ENCODE peak calls at places on chromosomes 4 and X, in eight cellular contexts. S, O, K, X, C, L, N and G are unnamed samples.

GRCh38 chr4:93828332-93828829 is at the start of gene ATOH1:
- DNase-seq in S (peak), O (no peak), K (no peak), X (no peak), C (no peak), L (no peak), N (no peak), G (no peak)

GRCh38 chr4:170675568-170676262 is 586.0 kb upstream of the AADAT start:
- DNase-seq in S (peak), O (peak), K (peak), X (peak), C (no peak), L (no peak), N (no peak), G (no peak)

GRCh38 chrX:115690554-115691216 is 129.7 kb downstream of the PLS3 start:
- DNase-seq in S (peak), O (peak), K (peak), X (peak), C (no peak), L (peak), N (peak), G (no peak)

GRCh38 chrX:113305496-113305895 is 464.9 kb upstream of the AMOT start:
- DNase-seq in S (no peak), O (no peak), K (no peak), X (peak), C (no peak), L (no peak), N (no peak), G (no peak)

GRCh38 chr4:6463311-6464289 is 8.8 kb downstream of the PPP2R2C start:
- DNase-seq in S (no peak), O (no peak), K (no peak), X (no peak), C (no peak), L (peak), N (no peak), G (peak)

GRCh38 chr4:102165584-102165983 is 179.7 kb downstream of the SLC39A8 start:
- DNase-seq in S (no peak), O (no peak), K (no peak), X (no peak), C (no peak), L (no peak), N (no peak), G (no peak)

GRCh38 chr4:115729739-115730266 is 616.4 kb upstream of the NDST4 start:
- DNase-seq in S (no peak), O (no peak), K (no peak), X (no peak), C (no peak), L (no peak), N (no peak), G (no peak)

GRCh38 chrX:45774961-45775360 is 574.3 kb upstream of the DIPK2B start:
- DNase-seq in S (peak), O (no peak), K (no peak), X (peak), C (no peak), L (peak), N (no peak), G (no peak)

GRCh38 chr4:86664959-86665358 is 70.8 kb downstream of the PTPN13 start:
- DNase-seq in S (peak), O (peak), K (peak), X (peak), C (no peak), L (no peak), N (no peak), G (no peak)

GRCh38 chr4:168098257-168098717 is 6.0 kb downstream of the ANXA10 start:
- DNase-seq in S (peak), O (peak), K (no peak), X (peak), C (no peak), L (no peak), N (peak), G (no peak)

GRCh38 chr4:119525005-119525749 is 103.4 kb downstream of the PDE5A start:
- DNase-seq in S (peak), O (peak), K (no peak), X (peak), C (no peak), L (no peak), N (peak), G (no peak)

GRCh38 chrX:1614927-1615326 is at the start of gene ASMT:
- DNase-seq in S (no peak), O (no peak), K (no peak), X (no peak), C (no peak), L (no peak), N (no peak), G (no peak)

GRCh38 chr4:88041626-88042025 is 34.2 kb downstream of the PKD2 start:
- DNase-seq in S (no peak), O (no peak), K (no peak), X (no peak), C (no peak), L (no peak), N (no peak), G (no peak)

GRCh38 chr4:113673450-113673849 is 88.1 kb downstream of the CAMK2D start:
- DNase-seq in S (peak), O (peak), K (peak), X (no peak), C (no peak), L (no peak), N (no peak), G (no peak)

GRCh38 chr4:825969-826330 is at the start of gene CPLX1:
- DNase-seq in S (no peak), O (no peak), K (no peak), X (no peak), C (no peak), L (no peak), N (no peak), G (no peak)

GRCh38 chrX:29728639-29729038 is 486.7 kb upstream of the MAGEB2 start:
- DNase-seq in S (peak), O (no peak), K (no peak), X (no peak), C (no peak), L (no peak), N (no peak), G (no peak)

DNA sequence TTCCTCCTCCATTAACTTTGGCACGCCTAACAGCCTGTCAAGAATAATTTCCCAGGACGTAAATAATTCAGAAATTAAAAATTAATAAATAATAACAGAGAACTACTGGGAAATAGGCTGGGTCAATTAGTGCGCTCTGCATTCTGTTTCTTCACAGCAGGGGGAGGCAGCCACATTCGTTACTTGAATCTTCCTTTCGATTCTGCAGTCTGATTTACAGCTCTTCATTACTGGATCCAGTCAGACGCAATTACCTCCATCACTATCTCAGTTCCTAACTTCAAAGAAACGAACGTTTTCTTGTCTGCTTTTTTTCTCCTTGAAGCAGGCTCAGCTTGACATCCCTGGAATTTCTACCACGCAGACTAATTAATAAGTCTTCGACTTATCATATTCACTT is 9.0 kb upstream of the RPL34 start:
- DNase-seq in S (no peak), O (no peak), K (no peak), X (no peak), C (no peak), L (no peak), N (no peak), G (no peak)
- H3K4me3 ChIP-seq in S (peak), O (no peak), K (no peak), X (peak), C (peak), L (no peak), N (no peak), G (peak)

GRCh38 chr4:80264352-80264647 is 2.2 kb upstream of the FGF5 start:
- DNase-seq in S (no peak), O (no peak), K (no peak), X (no peak), C (no peak), L (no peak), N (no peak), G (no peak)

GRCh38 chr4:80264825-80265224 is 1.6 kb upstream of the FGF5 start:
- DNase-seq in S (no peak), O (no peak), K (no peak), X (no peak), C (no peak), L (no peak), N (no peak), G (no peak)

GRCh38 chr4:80261989-80262600 is 4.4 kb upstream of the FGF5 start:
- DNase-seq in S (no peak), O (no peak), K (no peak), X (no peak), C (no peak), L (no peak), N (no peak), G (no peak)

GRCh38 chr4:80265571-80266266 is 745 bp upstream of the FGF5 start:
- DNase-seq in S (peak), O (peak), K (no peak), X (peak), C (no peak), L (no peak), N (no peak), G (no peak)

DNA sequence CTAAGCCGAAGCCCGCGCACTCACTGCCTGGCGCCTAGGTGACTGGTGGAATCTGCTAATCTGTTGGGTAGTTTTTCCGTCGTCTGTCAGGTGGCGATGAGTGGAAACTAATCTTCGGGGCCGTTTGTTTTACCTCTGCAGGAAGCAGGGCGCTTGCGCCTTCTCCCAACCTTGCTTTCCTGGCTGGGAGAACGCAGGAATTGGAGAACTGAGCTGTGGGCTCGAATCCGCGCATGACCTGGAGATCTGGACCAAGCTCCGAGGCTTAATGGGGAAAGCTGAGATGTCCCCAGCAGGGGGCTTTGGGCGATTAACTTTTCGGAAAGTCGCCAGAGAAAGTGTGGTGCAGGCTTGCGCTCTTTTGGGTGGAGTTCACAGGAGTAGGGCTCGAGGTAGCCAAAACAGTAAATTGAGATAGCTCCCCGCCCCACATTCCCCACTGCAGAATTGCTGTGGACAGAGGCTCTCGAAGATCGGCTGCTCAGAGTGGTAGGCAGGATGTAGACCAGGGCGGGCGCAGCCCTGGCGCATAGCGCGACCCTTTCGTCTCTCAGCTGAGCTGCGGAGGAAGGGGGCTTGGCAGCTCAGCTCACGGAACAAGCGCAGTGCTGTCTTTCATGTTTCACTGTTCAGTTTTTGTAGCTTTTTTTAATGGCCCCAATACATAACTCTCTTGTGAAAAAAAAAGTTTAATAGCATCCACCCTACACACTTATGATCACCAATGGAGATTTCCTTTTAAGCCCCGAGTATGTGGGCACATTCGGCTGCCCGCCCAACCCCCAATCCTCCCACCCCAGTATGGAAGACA is 2.7 kb upstream of the FGF5 start:
- DNase-seq in S (no peak), O (no peak), K (no peak), X (no peak), C (no peak), L (no peak), N (no peak), G (no peak)
- H3K4me3 ChIP-seq in S (no peak), O (no peak), K (no peak), X (peak), C (no peak), L (no peak), N (no peak), G (no peak)

GRCh38 chr4:110869862-110870577 is 247.1 kb upstream of the PITX2 start:
- DNase-seq in S (no peak), O (no peak), K (peak), X (peak), C (no peak), L (no peak), N (no peak), G (no peak)
- H3K4me3 ChIP-seq in S (no peak), O (no peak), K (no peak), X (no peak), C (no peak), L (no peak), N (no peak), G (no peak)

GRCh38 chrX:53318766-53319353 is 37.5 kb upstream of the IQSEC2 start:
- DNase-seq in S (no peak), O (no peak), K (no peak), X (no peak), C (no peak), L (no peak), N (no peak), G (no peak)
- H3K4me3 ChIP-seq in S (no peak), O (no peak), K (no peak), X (no peak), C (peak), L (no peak), N (no peak), G (no peak)

GRCh38 chrX:37816766-37817165 is 30.6 kb downstream of the DYNLT3 start:
- DNase-seq in S (no peak), O (no peak), K (peak), X (no peak), C (no peak), L (no peak), N (no peak), G (no peak)
- H3K4me3 ChIP-seq in S (no peak), O (no peak), K (no peak), X (no peak), C (no peak), L (no peak), N (no peak), G (no peak)

DNA sequence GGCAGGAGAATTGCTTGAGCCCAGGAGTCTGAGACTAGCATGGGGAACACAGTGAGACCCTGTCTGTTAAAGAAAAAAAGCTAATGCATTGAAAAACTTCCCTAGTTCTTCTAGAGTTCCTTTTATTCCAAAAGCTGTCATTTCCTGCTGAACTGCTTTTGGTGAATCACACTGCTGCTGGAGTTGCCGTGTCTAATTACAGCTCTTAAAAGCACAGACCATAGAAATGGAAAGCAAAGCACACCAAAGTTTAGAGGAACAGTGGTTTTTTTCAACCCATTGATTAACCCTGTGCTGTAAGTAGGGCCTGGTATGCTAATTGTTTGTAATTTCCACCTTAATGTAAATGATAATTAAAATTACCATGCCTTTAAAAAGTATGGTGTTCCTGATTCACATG is 52.4 kb downstream of the SEPTIN11 start:
- DNase-seq in S (peak), O (no peak), K (no peak), X (peak), C (no peak), L (no peak), N (no peak), G (no peak)
- H3K4me3 ChIP-seq in S (no peak), O (no peak), K (no peak), X (no peak), C (no peak), L (no peak), N (no peak), G (peak)

GRCh38 chr4:124455671-124456070 is 256.9 kb downstream of the ANKRD50 start:
- DNase-seq in S (no peak), O (no peak), K (no peak), X (no peak), C (no peak), L (no peak), N (no peak), G (no peak)

GRCh38 chr4:124459196-124459921 is 253.2 kb downstream of the ANKRD50 start:
- DNase-seq in S (no peak), O (no peak), K (no peak), X (no peak), C (no peak), L (no peak), N (no peak), G (no peak)

GRCh38 chr4:124462954-124463828 is 249.3 kb downstream of the ANKRD50 start:
- DNase-seq in S (no peak), O (no peak), K (no peak), X (no peak), C (no peak), L (no peak), N (no peak), G (no peak)

GRCh38 chr4:124464836-124465235 is 247.7 kb downstream of the ANKRD50 start:
- DNase-seq in S (no peak), O (no peak), K (no peak), X (no peak), C (no peak), L (no peak), N (no peak), G (no peak)

DNA sequence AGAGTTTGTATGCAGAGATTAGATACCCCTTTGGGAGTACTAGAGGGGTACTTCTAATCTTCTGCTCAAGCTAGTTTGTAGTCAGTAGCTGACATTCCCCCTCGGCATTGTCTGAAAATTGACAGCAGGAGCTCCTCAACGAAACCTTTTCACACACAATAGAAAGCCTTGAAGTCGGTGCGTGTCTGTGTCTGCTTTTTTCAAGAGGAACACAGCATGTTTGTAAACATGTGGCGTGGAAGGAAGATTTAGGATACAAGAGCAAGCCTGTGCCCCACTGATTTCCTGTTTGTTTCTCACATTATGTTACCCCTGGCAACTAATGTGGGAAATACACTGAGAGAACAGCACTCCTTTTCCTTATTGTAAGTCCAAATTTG is 252.6 kb downstream of the ANKRD50 start:
- DNase-seq in S (no peak), O (no peak), K (no peak), X (peak), C (no peak), L (no peak), N (no peak), G (no peak)
- H3K4me3 ChIP-seq in S (no peak), O (no peak), K (no peak), X (no peak), C (peak), L (no peak), N (no peak), G (peak)

GRCh38 chr4:144968606-144969005 is 129.4 kb downstream of the ANAPC10 start:
- DNase-seq in S (peak), O (no peak), K (no peak), X (no peak), C (no peak), L (no peak), N (no peak), G (no peak)

GRCh38 chr4:144969793-144970192 is 128.2 kb downstream of the ANAPC10 start:
- DNase-seq in S (no peak), O (no peak), K (peak), X (no peak), C (no peak), L (no peak), N (no peak), G (no peak)

GRCh38 chr4:144967161-144967560 is 130.8 kb downstream of the ANAPC10 start:
- DNase-seq in S (peak), O (peak), K (peak), X (no peak), C (no peak), L (no peak), N (no peak), G (no peak)

GRCh38 chr4:144975718-144976117 is 122.3 kb downstream of the ANAPC10 start:
- DNase-seq in S (no peak), O (no peak), K (no peak), X (no peak), C (no peak), L (no peak), N (no peak), G (no peak)

GRCh38 chr4:144970597-144970996 is 127.4 kb downstream of the ANAPC10 start:
- DNase-seq in S (no peak), O (no peak), K (peak), X (no peak), C (no peak), L (no peak), N (no peak), G (no peak)
- H3K4me3 ChIP-seq in S (no peak), O (no peak), K (peak), X (no peak), C (no peak), L (no peak), N (no peak), G (no peak)

GRCh38 chr4:183620421-183620820 is 38.6 kb downstream of the RWDD4 start:
- DNase-seq in S (no peak), O (no peak), K (no peak), X (no peak), C (no peak), L (no peak), N (no peak), G (no peak)

GRCh38 chr4:183617075-183617474 is 41.9 kb downstream of the RWDD4 start:
- DNase-seq in S (no peak), O (no peak), K (no peak), X (no peak), C (no peak), L (no peak), N (no peak), G (no peak)

GRCh38 chr4:183624548-183624947 is 34.4 kb downstream of the RWDD4 start:
- DNase-seq in S (peak), O (peak), K (no peak), X (no peak), C (no peak), L (peak), N (no peak), G (no peak)

GRCh38 chr4:183621875-183622274 is 37.1 kb downstream of the RWDD4 start:
- DNase-seq in S (no peak), O (no peak), K (no peak), X (no peak), C (no peak), L (no peak), N (no peak), G (no peak)

DNA sequence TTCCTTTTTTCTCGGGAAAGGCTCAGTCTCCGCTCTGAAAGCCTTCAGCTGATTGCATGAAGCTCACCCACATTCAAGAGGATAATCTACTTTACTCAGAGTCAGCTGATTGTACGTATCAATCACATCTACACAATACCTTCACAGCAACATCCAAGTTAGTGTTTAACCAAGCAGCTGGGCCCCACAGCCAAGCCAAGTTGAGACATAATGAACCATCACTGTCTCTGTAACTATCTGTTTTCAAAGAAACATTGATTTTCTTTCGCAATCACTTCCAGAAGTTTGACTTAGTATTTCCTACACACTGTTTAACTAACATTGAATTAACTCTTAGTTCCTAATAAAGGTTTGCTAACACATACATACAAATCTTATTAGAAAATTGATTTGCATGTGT is 40.3 kb downstream of the RWDD4 start:
- DNase-seq in S (no peak), O (no peak), K (no peak), X (no peak), C (no peak), L (no peak), N (no peak), G (no peak)
- H3K4me3 ChIP-seq in S (no peak), O (no peak), K (no peak), X (no peak), C (no peak), L (no peak), N (no peak), G (no peak)